ENCODE peak calls at places on chromosomes 13 and 19, in eight cellular contexts. K is left cardiac atrium, U is dermis microvascular lymphatic vessel endothelial cell, S is epithelial cell of esophagus, F is uterus, G is T-helper 2 cell, H is RCC 7860, J is BJ. D is an unnamed sample.

GRCh38 chr13:44397766-44398223 is 24.2 kb downstream of the SERP2 start:
- DNase-seq in K (no peak), U (no peak), S (no peak), F (no peak), G (no peak), H (no peak), J (no peak), D (no peak)

GRCh38 chr13:87042946-87043345 is 628.2 kb upstream of the SLITRK5 start:
- DNase-seq in K (no peak), U (no peak), S (peak), F (no peak), G (no peak), H (no peak), J (no peak), D (no peak)

GRCh38 chr19:480016-480855 is 16.1 kb upstream of the MADCAM1 start:
- DNase-seq in K (peak), U (peak), S (no peak), F (peak), G (no peak), H (peak), J (no peak), D (peak)

GRCh38 chr19:48992571-48993174 is 436 bp downstream of the GYS1 start:
- DNase-seq in K (no peak), U (no peak), S (peak), F (no peak), G (no peak), H (no peak), J (no peak), D (no peak)

GRCh38 chr13:93963266-93964131 is 516.0 kb downstream of the DCT start:
- DNase-seq in K (no peak), U (peak), S (peak), F (no peak), G (no peak), H (peak), J (no peak), D (no peak)

GRCh38 chr13:50842246-50842645 is 1.2 kb downstream of the DLEU7 start:
- DNase-seq in K (no peak), U (no peak), S (no peak), F (no peak), G (no peak), H (no peak), J (no peak), D (no peak)

GRCh38 chr19:33703438-33703750 is 81.6 kb downstream of the CHST8 start:
- DNase-seq in K (no peak), U (no peak), S (no peak), F (no peak), G (no peak), H (no peak), J (no peak), D (no peak)

GRCh38 chr13:113741101-113741731 is 17.8 kb upstream of the TMEM255B start:
- DNase-seq in K (no peak), U (no peak), S (no peak), F (no peak), G (no peak), H (no peak), J (no peak), D (no peak)

GRCh38 chr19:38228491-38229439 is 4.7 kb upstream of the DPF1 start:
- DNase-seq in K (no peak), U (no peak), S (no peak), F (no peak), G (no peak), H (no peak), J (no peak), D (no peak)

GRCh38 chr13:30744056-30744684 is 8.8 kb downstream of the ALOX5AP start:
- DNase-seq in K (peak), U (no peak), S (peak), F (no peak), G (peak), H (peak), J (no peak), D (peak)

GRCh38 chr13:50685491-50685890 is 158.0 kb downstream of the DLEU7 start:
- DNase-seq in K (peak), U (peak), S (peak), F (peak), G (no peak), H (no peak), J (no peak), D (peak)

GRCh38 chr19:42010245-42011126 is 16.5 kb upstream of the ATP1A3 start:
- DNase-seq in K (no peak), U (no peak), S (no peak), F (no peak), G (no peak), H (no peak), J (no peak), D (no peak)

GRCh38 chr13:94660695-94661324 is 51.5 kb downstream of the SOX21 start:
- DNase-seq in K (no peak), U (peak), S (peak), F (no peak), G (no peak), H (no peak), J (no peak), D (no peak)

GRCh38 chr13:107170270-107170931 is 602.5 kb upstream of the ARGLU1 start:
- DNase-seq in K (no peak), U (no peak), S (no peak), F (no peak), G (no peak), H (no peak), J (no peak), D (no peak)